ENCODE peak calls at places on chromosomes 5 and 9, in six cellular contexts. J is tibial nerve, Q is BJ, T is coronary artery, M is adrenal gland, N is astrocyte of the spinal cord. Y is an unnamed sample.
A peak's percentile ranks its signal among the peaks of the same experiment; 100 is the strongest.

GRCh38 chr9:132411091-132411508 is 1.1 kb downstream of the CFAP77 start:
- DNase-seq in T (no peak), J (no peak), M (no peak), Q (no peak), N (peak; percentile 21), Y (no peak)

GRCh38 chr9:129548571-129549135 is 72.2 kb downstream of the C9orf50 start:
- DNase-seq in Q (no peak), J (no peak), M (peak; percentile 82), T (peak; percentile 85), N (no peak), Y (no peak)

GRCh38 chr5:98656106-98656795 is 117.2 kb upstream of the RGMB start:
- DNase-seq in T (no peak), M (no peak), Q (no peak), N (peak; percentile 82), J (no peak), Y (no peak)

GRCh38 chr9:135279834-135280393 is 192.4 kb downstream of the OLFM1 start:
- DNase-seq in Q (no peak), M (no peak), T (no peak), J (no peak), N (no peak), Y (no peak)

GRCh38 chr5:138663009-138663408 is 87.8 kb upstream of the HSPA9 start:
- DNase-seq in M (no peak), T (no peak), Q (no peak), J (no peak), N (no peak), Y (peak; percentile 37)

GRCh38 chr9:35618325-35618727 is at the start of gene CD72:
- DNase-seq in J (no peak), T (peak; percentile 69), N (no peak), Q (no peak), M (no peak), Y (peak; percentile 61)

GRCh38 chr9:114869845-114870244 is 60.5 kb downstream of the TNFSF8 start:
- DNase-seq in T (no peak), Q (no peak), J (no peak), N (no peak), M (no peak), Y (no peak)

GRCh38 chr9:137672907-137673791 is 54.3 kb downstream of the EHMT1 start:
- DNase-seq in M (peak; percentile 52), T (no peak), Q (no peak), J (peak; percentile 29), N (peak; percentile 79), Y (peak; percentile 53)

GRCh38 chr9:114655689-114656088 is 1.9 kb downstream of the TEX53 start:
- DNase-seq in Q (no peak), N (peak; percentile 51), T (no peak), J (no peak), M (no peak), Y (peak; percentile 28)

GRCh38 chr9:85521331-85522197 is 220.2 kb downstream of the AGTPBP1 start:
- DNase-seq in N (no peak), J (no peak), Q (no peak), T (no peak), M (no peak), Y (no peak)

GRCh38 chr5:5492087-5492933 is 69.8 kb downstream of the ICE1 start:
- DNase-seq in J (no peak), T (no peak), M (peak; percentile 57), N (peak; percentile 55), Q (no peak), Y (peak; percentile 64)

GRCh38 chr5:36452394-36453100 is 150.8 kb upstream of the RANBP3L start:
- DNase-seq in Q (no peak), N (no peak), M (no peak), J (no peak), T (no peak), Y (no peak)

GRCh38 chr5:156474251-156474650 is 147.3 kb downstream of the SGCD start:
- DNase-seq in J (no peak), Q (no peak), N (peak; percentile 12), M (no peak), T (no peak), Y (no peak)

GRCh38 chr9:130058887-130059286 is 5.2 kb downstream of the GPR107 start:
- DNase-seq in J (no peak), Q (no peak), T (no peak), M (no peak), N (no peak), Y (no peak)

GRCh38 chr9:117247271-117247670 is 167.6 kb downstream of the ASTN2 start:
- DNase-seq in J (no peak), M (no peak), N (no peak), T (no peak), Q (no peak), Y (no peak)

GRCh38 chr5:40834391-40834848 is 602 bp downstream of the RPL37 start:
- DNase-seq in J (no peak), T (no peak), Q (no peak), M (peak; percentile 26), N (peak; percentile 35), Y (peak; percentile 25)

DNA sequence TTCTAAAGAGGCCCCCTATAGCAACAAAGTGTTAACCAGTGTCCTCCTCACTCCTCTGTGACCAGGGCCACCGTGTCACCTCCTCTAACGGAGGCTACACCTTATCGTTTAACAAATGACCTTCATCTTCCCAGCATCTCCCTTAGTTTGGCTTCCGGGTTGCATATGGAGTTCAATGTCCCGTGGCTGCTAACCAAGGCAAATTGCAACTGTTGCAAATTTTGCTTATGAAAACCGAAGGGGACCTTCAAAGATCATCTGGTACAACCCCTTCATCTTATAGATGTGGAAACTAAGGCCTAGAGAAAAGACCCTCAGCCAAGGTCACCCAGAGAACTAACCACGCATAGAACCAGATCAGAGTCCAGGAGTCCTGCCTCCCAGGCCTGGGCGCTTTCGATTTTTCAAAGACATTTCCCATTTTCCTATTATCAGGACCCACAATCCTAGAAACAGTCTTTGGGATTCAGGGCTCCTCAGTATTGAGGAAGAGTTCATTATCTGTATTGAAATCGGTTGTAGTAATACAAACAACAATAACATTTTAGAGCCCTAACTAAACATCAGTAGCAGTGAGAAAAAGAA is 1.4 kb downstream of the PRELID2 start:
- DNase-seq in N (no peak), J (no peak), M (no peak), T (no peak), Q (no peak), Y (no peak)
- H3K4me3 ChIP-seq in N (no peak overlapping the region), J (peak overlapping the region; percentile 64), M (no peak overlapping the region), T (peak overlapping the region; percentile 90), Q (no peak overlapping the region), Y (no peak overlapping the region)

GRCh38 chr5:81753429-81753828 is 2.5 kb upstream of the SSBP2 start:
- DNase-seq in T (no peak), J (no peak), N (no peak), M (no peak), Q (no peak), Y (no peak)

GRCh38 chr5:81751009-81751835 is at the start of gene SSBP2:
- DNase-seq in Q (peak; percentile 89), M (peak; percentile 100), T (peak; percentile 100), J (peak; percentile 99), N (peak; percentile 100), Y (peak; percentile 80)

GRCh38 chr5:81750308-81751008 is 439 bp downstream of the SSBP2 start:
- DNase-seq in M (no peak), Q (no peak), J (no peak), T (no peak), N (no peak), Y (no peak)

GRCh38 chr5:81752644-81752963 is 1.7 kb upstream of the SSBP2 start:
- DNase-seq in Q (no peak), M (no peak), T (no peak), N (no peak), J (no peak), Y (no peak)

DNA sequence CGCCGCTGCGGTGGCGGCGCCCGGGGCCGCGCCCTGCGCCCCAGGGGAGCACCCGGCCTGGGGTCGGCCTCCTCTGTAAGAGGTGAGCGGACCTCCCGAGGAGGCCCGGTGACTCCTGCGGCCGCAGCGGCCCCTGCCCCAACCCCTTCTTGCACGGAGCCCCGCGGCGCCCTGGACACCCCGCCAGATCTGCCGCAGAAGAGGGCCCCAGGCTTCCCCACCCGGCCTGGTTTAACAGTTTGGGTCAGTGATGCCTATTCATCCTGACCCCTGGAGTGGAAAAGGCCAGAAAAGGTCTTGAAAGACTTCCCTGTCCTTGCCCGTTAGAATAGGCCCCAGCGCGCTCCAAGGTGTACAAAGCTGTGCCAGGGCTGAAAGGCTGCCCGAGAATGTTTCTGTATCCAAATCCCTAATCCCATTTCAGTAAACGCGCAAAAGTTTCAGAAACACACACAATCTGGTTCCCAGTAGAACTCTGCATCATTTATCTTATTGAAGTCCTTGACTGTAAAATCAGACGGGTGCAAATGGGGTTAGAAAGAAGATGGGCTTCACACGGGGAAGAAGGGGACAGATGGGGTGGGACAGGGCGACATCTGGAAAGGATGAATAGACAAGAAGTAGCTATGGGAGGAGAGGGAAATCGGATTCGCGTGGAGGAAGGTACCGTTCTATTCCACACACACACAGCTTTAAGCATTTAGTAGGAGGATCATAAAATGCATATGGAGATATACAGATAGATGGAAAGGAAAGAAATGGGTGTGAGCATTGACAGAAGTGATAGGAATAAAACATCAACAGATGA is 1.1 kb upstream of the SSBP2 start:
- DNase-seq in T (no peak), N (peak; percentile 33), M (peak; percentile 47), J (peak; percentile 35), Q (no peak), Y (no peak)
- H3K4me3 ChIP-seq in T (peak overlapping the region; percentile 99), N (peak overlapping the region; percentile 37), M (no peak overlapping the region), J (peak overlapping the region; percentile 85), Q (peak overlapping the region; percentile 51), Y (peak overlapping the region; percentile 41)

GRCh38 chr9:136455043-136456002 is 15.7 kb upstream of the INPP5E start:
- DNase-seq in M (no peak), N (no peak), Q (no peak), T (no peak), J (no peak), Y (no peak)

GRCh38 chr9:136453326-136453725 is 13.7 kb upstream of the INPP5E start:
- DNase-seq in N (no peak), J (no peak), M (no peak), Q (no peak), T (no peak), Y (no peak)

GRCh38 chr9:136448655-136449054 is 9.0 kb upstream of the INPP5E start:
- DNase-seq in J (no peak), T (no peak), N (no peak), M (no peak), Q (no peak), Y (no peak)

GRCh38 chr9:136454026-136454796 is 14.6 kb upstream of the INPP5E start:
- DNase-seq in J (no peak), N (no peak), T (no peak), Q (no peak), M (no peak), Y (no peak)

GRCh38 chr9:136451221-136451877 is 11.7 kb upstream of the INPP5E start:
- DNase-seq in Q (no peak), T (no peak), N (no peak), M (no peak), J (no peak), Y (no peak)
- H3K4me3 ChIP-seq in Q (no peak overlapping the region), T (no peak overlapping the region), N (no peak overlapping the region), M (no peak overlapping the region), J (no peak overlapping the region), Y (no peak overlapping the region)

GRCh38 chr5:42951847-42952411 is 88.2 kb downstream of the ANXA2R start:
- DNase-seq in M (peak; percentile 18), T (no peak), N (peak; percentile 62), Q (no peak), J (no peak), Y (no peak)

GRCh38 chr5:42951169-42951846 is 88.8 kb downstream of the ANXA2R start:
- DNase-seq in J (no peak), M (peak; percentile 49), N (peak; percentile 50), Q (no peak), T (peak; percentile 78), Y (peak; percentile 6)

GRCh38 chr5:42950466-42951168 is 89.5 kb downstream of the ANXA2R start:
- DNase-seq in J (peak; percentile 34), M (peak; percentile 83), N (peak; percentile 100), T (peak; percentile 88), Q (peak; percentile 98), Y (peak; percentile 66)

GRCh38 chr5:42953061-42953460 is 87.1 kb downstream of the ANXA2R start:
- DNase-seq in Q (no peak), M (no peak), J (no peak), T (no peak), N (no peak), Y (no peak)

GRCh38 chr5:42952575-42952974 is 87.5 kb downstream of the ANXA2R start:
- DNase-seq in N (no peak), T (no peak), M (no peak), Q (no peak), J (no peak), Y (no peak)
- H3K4me3 ChIP-seq in N (peak overlapping the region; percentile 45), T (peak overlapping the region; percentile 73), M (no peak overlapping the region), Q (peak overlapping the region; percentile 38), J (peak overlapping the region; percentile 61), Y (no peak overlapping the region)

Y was measured in HL-60.